ENCODE peak calls at places on chromosome 4, in seven cellular contexts. Z is aorta, B is C1 segment of cervical spinal cord, J is NAMALWA, I is SK-MEL-5, O is AG04449, N is glutamatergic neuron. D is an unnamed sample.

GRCh38 chr4:92433272-92433758 is 129.5 kb downstream of the GRID2 start:
- DNase-seq in B (no peak), N (no peak), I (no peak), Z (no peak), J (no peak), O (no peak), D (no peak)

GRCh38 chr4:86398187-86398586 is 38.3 kb upstream of the MAPK10 start:
- DNase-seq in J (no peak), Z (no peak), N (no peak), O (no peak), B (no peak), I (no peak), D (no peak)

GRCh38 chr4:26191353-26191752 is 129.5 kb upstream of the RBPJ start:
- DNase-seq in N (no peak), J (no peak), B (no peak), I (no peak), Z (no peak), O (no peak), D (no peak)

GRCh38 chr4:22573198-22573597 is 57.3 kb upstream of the ADGRA3 start:
- DNase-seq in Z (peak; percentile 87), B (peak; percentile 37), O (no peak), I (peak; percentile 37), N (no peak), J (no peak), D (no peak)

GRCh38 chr4:112520598-112521122 is 4.7 kb upstream of the NEUROG2 start:
- DNase-seq in B (no peak), O (no peak), Z (no peak), J (no peak), I (no peak), N (no peak), D (no peak)

GRCh38 chr4:108144451-108144850 is 24.3 kb downstream of the LEF1 start:
- DNase-seq in O (no peak), I (peak; percentile 80), N (no peak), Z (no peak), J (no peak), B (no peak), D (no peak)

GRCh38 chr4:188021548-188022249 is 26.1 kb downstream of the ZFP42 start:
- DNase-seq in B (no peak), O (no peak), J (no peak), I (no peak), N (no peak), Z (no peak), D (no peak)

GRCh38 chr4:186701273-186701672 is 22.4 kb downstream of the FAT1 start:
- DNase-seq in J (no peak), B (peak; percentile 31), I (peak; percentile 39), N (no peak), Z (no peak), O (no peak), D (no peak)

GRCh38 chr4:3780347-3781171 is 14.4 kb downstream of the ADRA2C start:
- DNase-seq in O (no peak), I (no peak), Z (no peak), B (no peak), N (no peak), J (no peak), D (no peak)

GRCh38 chr4:71333960-71334951 is 4.6 kb upstream of the SLC4A4 start:
- DNase-seq in J (no peak), N (no peak), Z (no peak), B (no peak), I (no peak), O (no peak), D (no peak)

GRCh38 chr4:4338201-4338600 is 48.1 kb downstream of the ZBTB49 start:
- DNase-seq in B (no peak), I (no peak), N (no peak), Z (peak; percentile 5), J (no peak), O (no peak), D (no peak)